ENCODE peak calls at places on chromosomes 7 and 10, in six cellular contexts. C is H9, V is IMR-90, U is H1, E is mesendoderm, G is mesenchymal stem cell. P is an unnamed sample.
A peak's percentile ranks its signal among the peaks of the same experiment; 100 is the strongest.

GRCh38 chr10:100347568-100348195 is 649 bp downstream of the SCD start:
- DNase-seq in V (no peak), C (no peak), E (no peak), G (peak; percentile 45), U (no peak), P (no peak)

GRCh38 chr7:20697351-20697750 is 81.9 kb downstream of the ABCB5 start:
- DNase-seq in C (no peak), G (no peak), E (no peak), V (no peak), U (no peak), P (no peak)

GRCh38 chr7:140200102-140200989 is 23.6 kb upstream of the KDM7A start:
- DNase-seq in G (peak; percentile 18), C (no peak), E (no peak), U (no peak), V (peak; percentile 35), P (no peak)

GRCh38 chr7:19248681-19249080 is 103.5 kb upstream of the FERD3L start:
- DNase-seq in U (no peak), E (no peak), C (no peak), V (peak; percentile 70), G (peak; percentile 11), P (no peak)

GRCh38 chr7:276230-276835 is 13.6 kb upstream of the FOXL3 start:
- DNase-seq in G (no peak), V (no peak), U (no peak), C (no peak), E (no peak), P (no peak)

GRCh38 chr7:37510043-37510634 is 61.5 kb upstream of the ELMO1 start:
- DNase-seq in V (no peak), E (peak; percentile 26), U (no peak), G (no peak), C (no peak), P (no peak)

GRCh38 chr7:43648725-43649406 is 66.0 kb downstream of the STK17A start:
- DNase-seq in U (no peak), C (no peak), G (peak; percentile 70), E (no peak), V (peak; percentile 85), P (no peak)

GRCh38 chr10:44201656-44202055 is 183.2 kb downstream of the CXCL12 start:
- DNase-seq in U (no peak), C (no peak), G (no peak), V (no peak), E (no peak), P (no peak)

GRCh38 chr7:23474829-23475578 is 4.7 kb upstream of the IGF2BP3 start:
- DNase-seq in E (no peak), V (no peak), U (no peak), C (no peak), G (no peak), P (no peak)

GRCh38 chr10:44986670-44987069 is 8.1 kb upstream of the DEPP1 start:
- DNase-seq in V (peak; percentile 64), C (no peak), G (no peak), U (no peak), E (no peak), P (no peak)

GRCh38 chr7:142359694-142360279 is 101.9 kb upstream of the PRSS58 start:
- DNase-seq in G (peak; percentile 25), C (no peak), E (no peak), U (no peak), V (no peak), P (no peak)

GRCh38 chr10:16828114-16828568 is 10.9 kb upstream of the RSU1 start:
- DNase-seq in G (peak; percentile 79), V (peak; percentile 83), C (peak; percentile 78), E (peak; percentile 87), U (peak; percentile 69), P (peak; percentile 76)

GRCh38 chr10:102065561-102066420 is 642 bp downstream of the HPS6 start:
- DNase-seq in U (no peak), G (peak; percentile 44), E (peak; percentile 49), C (peak; percentile 59), V (peak; percentile 13), P (peak; percentile 24)

GRCh38 chr10:74539317-74539716 is 287.1 kb upstream of the KAT6B start:
- DNase-seq in E (no peak), V (no peak), C (no peak), U (no peak), G (no peak), P (no peak)
- H2BK15ac ChIP-seq in E (peak overlapping the region; percentile 74), V (no peak overlapping the region), C (no peak overlapping the region), U (no peak overlapping the region), G (no peak overlapping the region), P (no peak overlapping the region)

GRCh38 chr10:61325596-61325995 is 127.6 kb downstream of the TMEM26 start:
- DNase-seq in U (no peak), V (no peak), C (no peak), E (no peak), G (no peak), P (no peak)

GRCh38 chr10:61325183-61325582 is 128.0 kb downstream of the TMEM26 start:
- DNase-seq in G (no peak), U (no peak), E (no peak), V (no peak), C (no peak), P (no peak)

GRCh38 chr10:61332506-61332905 is 120.7 kb downstream of the TMEM26 start:
- DNase-seq in C (no peak), U (no peak), E (no peak), G (no peak), V (no peak), P (no peak)

GRCh38 chr10:61330669-61331068 is 122.5 kb downstream of the TMEM26 start:
- DNase-seq in C (no peak), E (no peak), V (no peak), G (no peak), U (no peak), P (no peak)

GRCh38 chr10:61329854-61330253 is 123.3 kb downstream of the TMEM26 start:
- DNase-seq in E (no peak), C (no peak), V (no peak), U (no peak), G (no peak), P (no peak)
- H2BK15ac ChIP-seq in E (no peak overlapping the region), C (no peak overlapping the region), V (no peak overlapping the region), U (no peak overlapping the region), G (no peak overlapping the region), P (no peak overlapping the region)

GRCh38 chr10:19824397-19825342 is 8.4 kb downstream of the PLXDC2 start:
- DNase-seq in E (no peak), G (no peak), C (no peak), U (no peak), V (no peak), P (no peak)

GRCh38 chr10:19825690-19826089 is 9.5 kb downstream of the PLXDC2 start:
- DNase-seq in G (no peak), E (no peak), V (no peak), U (no peak), C (no peak), P (no peak)

GRCh38 chr10:19828278-19829049 is 12.2 kb downstream of the PLXDC2 start:
- DNase-seq in E (peak; percentile 90), C (peak; percentile 45), G (no peak), U (no peak), V (no peak), P (no peak)

GRCh38 chr10:19826712-19827111 is 10.5 kb downstream of the PLXDC2 start:
- DNase-seq in C (no peak), G (peak; percentile 87), U (no peak), V (no peak), E (no peak), P (no peak)
- H2BK15ac ChIP-seq in C (no peak overlapping the region), G (no peak overlapping the region), U (no peak overlapping the region), V (no peak overlapping the region), E (no peak overlapping the region), P (no peak overlapping the region)

GRCh38 chr7:46864711-46865110 is 717.2 kb downstream of the TNS3 start:
- DNase-seq in C (no peak), E (no peak), V (no peak), G (no peak), U (no peak), P (no peak)
- H2BK15ac ChIP-seq in C (no peak overlapping the region), E (no peak overlapping the region), V (no peak overlapping the region), G (no peak overlapping the region), U (no peak overlapping the region), P (no peak overlapping the region)

GRCh38 chr10:81104494-81104893 is 566.8 kb downstream of the SH2D4B start:
- DNase-seq in C (no peak), E (no peak), V (no peak), U (no peak), G (no peak), P (no peak)
- H2BK15ac ChIP-seq in C (no peak overlapping the region), E (no peak overlapping the region), V (no peak overlapping the region), U (no peak overlapping the region), G (no peak overlapping the region), P (no peak overlapping the region)

GRCh38 chr7:26008428-26008827 is 143.6 kb upstream of the NFE2L3 start:
- DNase-seq in V (no peak), U (no peak), E (no peak), C (no peak), G (no peak), P (no peak)

GRCh38 chr7:26011039-26011696 is 140.8 kb upstream of the NFE2L3 start:
- DNase-seq in E (no peak), U (no peak), G (no peak), V (no peak), C (no peak), P (no peak)

GRCh38 chr7:26006421-26006820 is 145.6 kb upstream of the NFE2L3 start:
- DNase-seq in U (no peak), V (no peak), C (no peak), E (no peak), G (no peak), P (no peak)

GRCh38 chr7:26005683-26006410 is 146.2 kb upstream of the NFE2L3 start:
- DNase-seq in E (no peak), C (no peak), G (no peak), U (no peak), V (no peak), P (no peak)

DNA sequence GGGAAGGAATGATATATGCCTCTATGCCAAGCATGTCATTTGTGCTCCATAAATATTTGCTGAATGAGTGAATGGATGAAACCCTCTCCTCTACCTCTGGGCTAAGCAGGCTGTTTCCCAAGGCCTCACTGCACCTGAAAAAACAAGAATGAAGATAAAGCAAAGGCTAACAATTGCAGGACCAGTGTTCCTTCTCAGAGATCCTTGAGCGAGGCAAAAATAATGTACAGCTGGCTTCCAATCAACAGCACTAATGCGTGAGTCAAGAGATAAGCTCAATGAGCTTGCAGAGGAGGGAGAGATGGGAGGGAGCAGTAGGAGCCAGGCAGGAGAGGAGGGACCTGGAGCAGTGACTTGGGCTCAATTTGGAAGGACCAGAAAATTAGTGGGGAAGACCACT is 144.5 kb upstream of the NFE2L3 start:
- DNase-seq in V (no peak), U (no peak), E (no peak), G (no peak), C (no peak), P (no peak)
- H2BK15ac ChIP-seq in V (no peak overlapping the region), U (no peak overlapping the region), E (no peak overlapping the region), G (no peak overlapping the region), C (no peak overlapping the region), P (no peak overlapping the region)

DNA sequence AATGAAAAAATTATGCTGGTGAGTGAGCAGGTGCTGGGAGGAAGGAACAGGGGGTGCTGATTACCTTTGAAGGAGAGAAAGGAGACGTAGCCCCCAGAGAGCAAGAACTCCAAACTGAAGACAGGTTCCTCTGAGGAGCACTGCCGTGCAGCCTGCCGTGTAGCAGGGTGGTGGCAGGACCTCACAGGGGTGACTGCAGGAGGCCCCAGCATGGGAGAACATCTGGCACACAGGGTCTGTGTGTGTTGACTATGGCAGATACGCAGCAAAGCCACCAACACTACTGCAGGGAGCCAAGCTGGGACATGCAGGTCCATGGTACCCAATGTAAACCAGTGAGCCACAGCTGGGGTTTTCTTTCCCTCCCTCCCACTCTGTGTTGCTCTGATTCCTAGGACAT is 192.1 kb upstream of the PDE1C start:
- DNase-seq in V (no peak), E (no peak), G (no peak), U (no peak), C (no peak), P (no peak)
- H2BK15ac ChIP-seq in V (no peak overlapping the region), E (no peak overlapping the region), G (no peak overlapping the region), U (no peak overlapping the region), C (no peak overlapping the region), P (no peak overlapping the region)